ENCODE peak calls at places on chromosomes 2 and 18, in five cellular contexts. O is H1, W is mesenchymal stem cell, I is neuronal stem cell, Z is IMR-90. H is an unnamed sample.

GRCh38 chr2:86441392-86441788 is 219 bp downstream of the KDM3A start:
- DNase-seq in O (no peak), W (no peak), I (no peak), Z (no peak), H (no peak)

GRCh38 chr2:8023241-8023640 is 658.6 kb upstream of the ID2 start:
- DNase-seq in O (no peak), W (no peak), I (no peak), Z (no peak), H (no peak)

GRCh38 chr2:9310390-9310789 is 103.8 kb downstream of the ASAP2 start:
- DNase-seq in O (no peak), W (peak; percentile 85), I (no peak), Z (peak; percentile 82), H (no peak)

GRCh38 chr2:168355110-168355509 is 101.0 kb upstream of the CERS6 start:
- DNase-seq in O (no peak), W (no peak), I (no peak), Z (no peak), H (no peak)

GRCh38 chr2:215667544-215668243 is 231.8 kb upstream of the FN1 start:
- DNase-seq in O (no peak), W (no peak), I (no peak), Z (no peak), H (no peak)

GRCh38 chr2:218648473-218649100 is 10.8 kb downstream of the ZNF142 start:
- DNase-seq in O (no peak), W (peak; percentile 73), I (peak; percentile 35), Z (peak; percentile 70), H (peak; percentile 55)

GRCh38 chr2:1972428-1972827 is 228.1 kb upstream of the PXDN start:
- DNase-seq in O (no peak), W (no peak), I (no peak), Z (no peak), H (no peak)

GRCh38 chr2:237694423-237695194 is 67.2 kb downstream of the LRRFIP1 start:
- DNase-seq in O (no peak), W (no peak), I (no peak), Z (no peak), H (peak; percentile 15)

GRCh38 chr2:26619649-26620605 is 21.2 kb downstream of the CIB4 start:
- DNase-seq in O (no peak), W (no peak), I (no peak), Z (no peak), H (peak; percentile 24)

GRCh38 chr2:67936995-67937394 is 125.8 kb downstream of the C1D start:
- DNase-seq in O (no peak), W (no peak), I (no peak), Z (no peak), H (no peak)

GRCh38 chr2:9666306-9666705 is 35.5 kb upstream of the YWHAQ start:
- DNase-seq in O (no peak), W (no peak), I (no peak), Z (peak; percentile 61), H (no peak)

GRCh38 chr2:5111581-5111980 is 580.6 kb upstream of the SOX11 start:
- DNase-seq in O (no peak), W (peak; percentile 7), I (no peak), Z (no peak), H (no peak)

GRCh38 chr18:52670903-52671302 is 330.9 kb downstream of the DCC start:
- DNase-seq in O (no peak), W (no peak), I (no peak), Z (peak; percentile 5), H (no peak)

GRCh38 chr2:33366473-33366872 is 110.0 kb upstream of the RASGRP3 start:
- DNase-seq in O (no peak), W (no peak), I (no peak), Z (no peak), H (no peak)

GRCh38 chr2:233470839-233471238 is 95.7 kb downstream of the USP40 start:
- DNase-seq in O (no peak), W (no peak), I (no peak), Z (no peak), H (no peak)

GRCh38 chr2:70941186-70941585 is 5.5 kb downstream of the ATP6V1B1 start:
- DNase-seq in O (no peak), W (no peak), I (no peak), Z (no peak), H (peak; percentile 28)

GRCh38 chr2:9883897-9884296 is 40.6 kb downstream of the TAF1B start:
- DNase-seq in O (no peak), W (no peak), I (no peak), Z (no peak), H (no peak)

GRCh38 chr2:207113403-207113802 is 52.3 kb downstream of the KLF7 start:
- DNase-seq in O (no peak), W (no peak), I (no peak), Z (no peak), H (no peak)

GRCh38 chr2:112958428-112959108 is 19.2 kb upstream of the IL36G start:
- DNase-seq in O (no peak), W (peak; percentile 68), I (peak; percentile 37), Z (peak; percentile 57), H (peak; percentile 49)

GRCh38 chr2:127098711-127099110 is 8.2 kb downstream of the BIN1 start:
- DNase-seq in O (no peak), W (no peak), I (no peak), Z (no peak), H (no peak)

GRCh38 chr2:23691576-23691975 is 235.3 kb downstream of the ATAD2B start:
- DNase-seq in O (no peak), W (no peak), I (no peak), Z (no peak), H (no peak)

GRCh38 chr2:196801986-196802385 is 2.5 kb upstream of the GTF3C3 start:
- DNase-seq in O (no peak), W (no peak), I (no peak), Z (no peak), H (no peak)

GRCh38 chr18:6976935-6977334 is 140.7 kb downstream of the LAMA1 start:
- DNase-seq in O (no peak), W (no peak), I (no peak), Z (no peak), H (no peak)

GRCh38 chr18:50819027-50819726 is 639 bp downstream of the MRO start:
- DNase-seq in O (peak; percentile 47), W (peak; percentile 1), I (peak; percentile 26), Z (no peak), H (peak; percentile 87)

GRCh38 chr2:151260492-151261239 is 997 bp downstream of the RBM43 start:
- DNase-seq in O (no peak), W (no peak), I (no peak), Z (peak; percentile 43), H (no peak)

GRCh38 chr2:25315316-25315680 is 26.4 kb downstream of the DNMT3A start:
- DNase-seq in O (no peak), W (no peak), I (no peak), Z (no peak), H (no peak)

GRCh38 chr2:25312958-25313710 is 28.6 kb downstream of the DNMT3A start:
- DNase-seq in O (no peak), W (no peak), I (no peak), Z (no peak), H (no peak)

GRCh38 chr2:25316101-25316500 is 25.6 kb downstream of the DNMT3A start:
- DNase-seq in O (no peak), W (no peak), I (no peak), Z (no peak), H (no peak)

GRCh38 chr2:25313711-25314513 is 27.8 kb downstream of the DNMT3A start:
- DNase-seq in O (no peak), W (no peak), I (no peak), Z (no peak), H (no peak)

DNA sequence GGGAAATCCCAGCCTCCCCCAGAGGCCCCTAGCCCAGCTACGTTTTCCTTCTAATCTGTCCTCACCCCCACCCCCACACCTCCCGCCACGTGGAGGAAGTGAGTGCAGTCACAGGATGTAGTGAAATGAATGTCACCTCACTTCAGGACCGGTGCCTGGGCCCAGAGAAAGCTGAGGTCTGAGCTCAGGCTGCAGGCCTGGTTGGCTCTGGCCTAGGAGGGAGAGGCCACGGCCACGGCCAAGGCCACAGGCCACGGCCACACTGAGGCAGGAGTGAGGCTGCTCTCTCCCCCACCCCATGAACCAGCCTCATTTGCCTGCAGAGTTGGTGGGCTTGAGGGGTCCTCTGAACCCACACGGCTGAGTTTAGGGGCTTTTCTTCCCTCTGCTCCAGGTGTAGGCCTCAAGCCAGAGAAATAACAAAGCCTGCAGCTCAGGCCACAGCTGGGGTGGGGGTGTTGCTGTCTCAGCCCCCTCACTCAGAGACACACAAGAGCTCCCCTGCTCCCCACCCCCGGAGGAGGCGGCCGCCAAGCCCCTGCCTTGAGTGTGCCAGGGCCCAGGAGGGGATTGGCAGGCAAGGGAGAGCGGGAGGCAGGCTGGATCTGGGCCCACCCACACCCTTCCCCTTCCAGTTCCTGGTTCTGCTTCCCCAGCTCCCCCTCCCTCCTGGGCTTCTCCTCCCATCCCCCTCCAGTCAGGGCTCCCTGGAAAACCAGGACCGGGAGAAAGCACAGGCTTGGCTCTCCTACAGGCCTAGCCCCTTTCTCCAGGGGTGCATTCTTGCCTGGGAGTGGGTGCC is 27.0 kb downstream of the DNMT3A start:
- DNase-seq in O (peak; percentile 62), W (peak; percentile 35), I (peak; percentile 56), Z (peak; percentile 29), H (peak; percentile 91)
- H4K91ac ChIP-seq in O (peak overlapping the region; percentile 100), W (peak overlapping the region; percentile 86), I (peak overlapping the region; percentile 93), Z (no peak overlapping the region), H (no peak overlapping the region)

GRCh38 chr2:79530443-79530842 is 17.6 kb downstream of the CTNNA2 start:
- DNase-seq in O (no peak), W (no peak), I (no peak), Z (no peak), H (no peak)

GRCh38 chr2:79529636-79530035 is 16.8 kb downstream of the CTNNA2 start:
- DNase-seq in O (no peak), W (no peak), I (no peak), Z (no peak), H (no peak)
- H2BK15ac ChIP-seq in O (no peak overlapping the region), W (no peak overlapping the region), I (no peak overlapping the region), Z (no peak overlapping the region), H (no peak overlapping the region)

GRCh38 chr18:49725809-49726514 is 87.4 kb downstream of the ACAA2 start:
- DNase-seq in O (peak; percentile 51), W (peak; percentile 100), I (peak; percentile 61), Z (peak; percentile 98), H (peak; percentile 92)
- H4K91ac ChIP-seq in O (peak overlapping the region; percentile 75), W (peak overlapping the region; percentile 93), I (no peak overlapping the region), Z (peak overlapping the region; percentile 70), H (no peak overlapping the region)

GRCh38 chr2:163734911-163735691 is 707 bp downstream of the FIGN start:
- DNase-seq in O (no peak), W (peak; percentile 61), I (peak; percentile 51), Z (peak; percentile 11), H (no peak)
- H2BK15ac ChIP-seq in O (no peak overlapping the region), W (no peak overlapping the region), I (no peak overlapping the region), Z (peak overlapping the region; percentile 94), H (no peak overlapping the region)

DNA sequence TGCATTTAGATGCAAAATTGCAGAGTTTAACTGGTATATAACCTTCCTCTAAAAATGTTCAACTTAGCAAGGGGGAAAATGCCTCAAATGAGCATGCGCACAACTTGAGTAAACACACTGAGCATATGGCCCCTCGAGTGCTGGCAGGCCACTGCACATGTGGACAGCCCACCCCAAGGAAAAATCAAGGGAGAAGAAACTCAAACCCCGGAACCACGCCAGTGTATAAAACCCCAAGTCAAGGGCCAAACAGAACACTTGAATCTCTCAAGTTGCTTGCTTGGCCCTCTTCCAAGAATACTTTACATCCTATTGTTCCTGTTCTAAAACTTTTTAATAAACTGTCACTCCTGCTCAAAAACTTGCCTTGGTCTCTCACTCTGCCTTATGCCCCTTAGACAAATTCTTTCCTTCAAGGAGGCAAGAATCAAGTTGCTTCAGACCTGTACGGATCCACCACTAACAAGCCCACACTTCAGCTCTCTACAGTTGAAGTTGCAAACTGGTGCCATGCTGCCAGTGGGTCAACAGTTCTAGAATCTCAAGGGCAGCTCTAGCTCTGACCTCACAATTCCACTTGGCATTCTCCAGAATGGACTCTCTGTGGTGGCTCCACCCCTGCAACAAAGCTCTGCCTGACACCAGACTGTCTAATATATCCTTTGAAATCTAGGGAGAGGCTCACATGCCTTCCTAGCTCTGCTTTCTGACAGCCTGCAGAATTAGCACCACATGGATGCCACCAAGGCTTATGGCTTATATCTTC is 38.9 kb downstream of the HIBCH start:
- DNase-seq in O (no peak), W (no peak), I (no peak), Z (no peak), H (no peak)
- H4K91ac ChIP-seq in O (no peak overlapping the region), W (no peak overlapping the region), I (no peak overlapping the region), Z (no peak overlapping the region), H (no peak overlapping the region)